ENCODE peak calls at places on chromosomes 5 and 9, in six cellular contexts. K is NCI-H524 treated with DMSO at 0.1 percent for 48 hours; P is iPS-NIHi11; B is activated CD4-positive, alpha-beta T cell treated with anti-CD3 and anti-CD28 coated beads for 4 hours; W is NCI-H446 treated with DMSO at 0.1 percent for 48 hours; L is mammary epithelial cell. Q is an unnamed sample.
A peak's percentile ranks its signal among the peaks of the same experiment; 100 is the strongest.

GRCh38 chr9:20355022-20355421 is 267.3 kb downstream of the MLLT3 start:
- DNase-seq in K (no peak), W (no peak), P (no peak), B (no peak), L (peak; percentile 29), Q (no peak)

GRCh38 chr9:102225806-102226441 is 487.5 kb upstream of the GRIN3A start:
- DNase-seq in L (no peak), W (no peak), B (no peak), P (no peak), K (no peak), Q (no peak)

GRCh38 chr5:127040779-127041520 is 10.6 kb upstream of the MARCHF3 start:
- DNase-seq in P (peak; percentile 26), B (no peak), L (peak; percentile 87), K (no peak), W (no peak), Q (no peak)

GRCh38 chr9:135997070-135998012 is 36.2 kb upstream of the UBAC1 start:
- DNase-seq in P (no peak), W (no peak), L (no peak), B (no peak), K (no peak), Q (no peak)

GRCh38 chr9:83304686-83305085 is 233.5 kb downstream of the FRMD3 start:
- DNase-seq in W (peak; percentile 91), K (no peak), P (no peak), B (no peak), L (no peak), Q (no peak)

GRCh38 chr5:171314728-171315385 is 5.8 kb downstream of the TLX3 start:
- DNase-seq in L (no peak), W (no peak), P (peak; percentile 40), K (no peak), B (no peak), Q (no peak)

GRCh38 chr9:38443181-38443580 is 18.9 kb upstream of the IGFBPL1 start:
- DNase-seq in P (no peak), L (no peak), K (no peak), B (no peak), W (no peak), Q (no peak)

GRCh38 chr9:3479516-3480352 is 46.1 kb downstream of the RFX3 start:
- DNase-seq in W (no peak), K (no peak), B (no peak), L (no peak), P (no peak), Q (no peak)

GRCh38 chr9:109950710-109951443 is 170.9 kb downstream of the PALM2AKAP2 start:
- DNase-seq in K (no peak), P (no peak), L (no peak), W (no peak), B (no peak), Q (no peak)

GRCh38 chr5:68296895-68297294 is 81.3 kb downstream of the PIK3R1 start:
- DNase-seq in B (no peak), K (no peak), W (no peak), L (no peak), P (no peak), Q (no peak)

GRCh38 chr5:52878671-52879070 is 91.0 kb downstream of the ITGA1 start:
- DNase-seq in W (no peak), P (no peak), B (no peak), K (no peak), L (peak; percentile 19), Q (no peak)

GRCh38 chr9:113153599-113153998 is 2.8 kb downstream of the SLC31A2 start:
- DNase-seq in L (no peak), W (no peak), K (no peak), P (no peak), B (no peak), Q (no peak)

GRCh38 chr9:106708147-106708838 is 154.7 kb upstream of the ZNF462 start:
- DNase-seq in L (no peak), K (no peak), B (no peak), P (no peak), W (no peak), Q (no peak)

GRCh38 chr9:89412951-89413350 is 85.0 kb downstream of the SEMA4D start:
- DNase-seq in P (no peak), K (no peak), B (no peak), L (no peak), W (no peak), Q (no peak)

GRCh38 chr5:1052641-1053390 is 44.2 kb downstream of the NKD2 start:
- DNase-seq in P (no peak), B (no peak), K (no peak), L (no peak), W (no peak), Q (no peak)

GRCh38 chr5:10702911-10703491 is 58.0 kb downstream of the DAP start:
- DNase-seq in P (no peak), L (peak; percentile 58), K (no peak), W (no peak), B (no peak), Q (no peak)

GRCh38 chr5:116517557-116517956 is 57.1 kb downstream of the SEMA6A start:
- DNase-seq in K (no peak), B (no peak), L (no peak), W (no peak), P (no peak), Q (no peak)

GRCh38 chr9:37026936-37027581 is 7.0 kb downstream of the PAX5 start:
- DNase-seq in B (no peak), K (no peak), W (no peak), P (no peak), L (no peak), Q (no peak)

GRCh38 chr9:102205251-102205650 is 466.8 kb upstream of the GRIN3A start:
- DNase-seq in W (no peak), L (no peak), B (no peak), K (no peak), P (no peak), Q (no peak)

GRCh38 chr9:19201899-19202891 is 28.3 kb upstream of the DENND4C start:
- DNase-seq in L (no peak), P (peak; percentile 36), K (no peak), W (no peak), B (no peak), Q (no peak)

GRCh38 chr9:85224729-85225128 is 517.0 kb downstream of the AGTPBP1 start:
- DNase-seq in P (no peak), L (peak; percentile 85), W (no peak), B (no peak), K (no peak), Q (no peak)